ENCODE peak calls at places on chromosomes 5 and 9, in six cellular contexts. One of them, this sample, is unnamed.

GRCh38 chr5:36403601-36404311 is 102.1 kb upstream of the RANBP3L start:
- DNase-seq in HFFc6: peak; percentile 86
- DNase-seq in foreskin keratinocyte: no peak
- DNase-seq in fibroblast of the aortic adventitia: peak; percentile 95
- DNase-seq in Peyer's patch: no peak
- DNase-seq in right atrium auricular region: peak; percentile 74
- DNase-seq in this sample: no peak

GRCh38 chr5:12099296-12099695 is 195.1 kb upstream of the CTNND2 start:
- DNase-seq in HFFc6: no peak
- DNase-seq in foreskin keratinocyte: no peak
- DNase-seq in fibroblast of the aortic adventitia: no peak
- DNase-seq in Peyer's patch: no peak
- DNase-seq in right atrium auricular region: no peak
- DNase-seq in this sample: no peak

GRCh38 chr5:76788362-76788761 is 30.5 kb upstream of the F2RL1 start:
- DNase-seq in HFFc6: no peak
- DNase-seq in foreskin keratinocyte: no peak
- DNase-seq in fibroblast of the aortic adventitia: no peak
- DNase-seq in Peyer's patch: peak; percentile 79
- DNase-seq in right atrium auricular region: no peak
- DNase-seq in this sample: no peak

GRCh38 chr9:18472915-18473314 is 1.0 kb upstream of the ADAMTSL1 start:
- DNase-seq in HFFc6: no peak
- DNase-seq in foreskin keratinocyte: no peak
- DNase-seq in fibroblast of the aortic adventitia: peak; percentile 76
- DNase-seq in Peyer's patch: no peak
- DNase-seq in right atrium auricular region: no peak
- DNase-seq in this sample: peak; percentile 5

GRCh38 chr9:21833090-21833801 is 30.8 kb downstream of the MTAP start:
- DNase-seq in HFFc6: no peak
- DNase-seq in foreskin keratinocyte: peak; percentile 93
- DNase-seq in fibroblast of the aortic adventitia: no peak
- DNase-seq in Peyer's patch: no peak
- DNase-seq in right atrium auricular region: no peak
- DNase-seq in this sample: no peak

GRCh38 chr5:172284275-172284971 is 859 bp upstream of the UBTD2 start:
- DNase-seq in HFFc6: no peak
- DNase-seq in foreskin keratinocyte: no peak
- DNase-seq in fibroblast of the aortic adventitia: peak; percentile 79
- DNase-seq in Peyer's patch: peak; percentile 61
- DNase-seq in right atrium auricular region: no peak
- DNase-seq in this sample: no peak

GRCh38 chr5:68848086-68848485 is 245.7 kb upstream of the SLC30A5 start:
- DNase-seq in HFFc6: peak; percentile 66
- DNase-seq in foreskin keratinocyte: peak; percentile 11
- DNase-seq in fibroblast of the aortic adventitia: no peak
- DNase-seq in Peyer's patch: no peak
- DNase-seq in right atrium auricular region: no peak
- DNase-seq in this sample: no peak

GRCh38 chr5:72205431-72206009 is 98.2 kb downstream of the MAP1B start:
- DNase-seq in HFFc6: peak; percentile 46
- DNase-seq in foreskin keratinocyte: no peak
- DNase-seq in fibroblast of the aortic adventitia: peak; percentile 32
- DNase-seq in Peyer's patch: no peak
- DNase-seq in right atrium auricular region: no peak
- DNase-seq in this sample: no peak

GRCh38 chr9:530681-531080 is 310.8 kb upstream of the DMRT1 start:
- DNase-seq in HFFc6: peak; percentile 19
- DNase-seq in foreskin keratinocyte: no peak
- DNase-seq in fibroblast of the aortic adventitia: peak; percentile 29
- DNase-seq in Peyer's patch: no peak
- DNase-seq in right atrium auricular region: peak; percentile 68
- DNase-seq in this sample: no peak

GRCh38 chr5:149781612-149782011 is 51.5 kb downstream of the PPARGC1B start:
- DNase-seq in HFFc6: no peak
- DNase-seq in foreskin keratinocyte: no peak
- DNase-seq in fibroblast of the aortic adventitia: no peak
- DNase-seq in Peyer's patch: no peak
- DNase-seq in right atrium auricular region: no peak
- DNase-seq in this sample: no peak

GRCh38 chr5:68367274-68367673 is 151.7 kb downstream of the PIK3R1 start:
- DNase-seq in HFFc6: no peak
- DNase-seq in foreskin keratinocyte: no peak
- DNase-seq in fibroblast of the aortic adventitia: no peak
- DNase-seq in Peyer's patch: no peak
- DNase-seq in right atrium auricular region: no peak
- DNase-seq in this sample: no peak

GRCh38 chr9:129182625-129183494 is 4.8 kb upstream of the IER5L start:
- DNase-seq in HFFc6: no peak
- DNase-seq in foreskin keratinocyte: no peak
- DNase-seq in fibroblast of the aortic adventitia: peak; percentile 17
- DNase-seq in Peyer's patch: no peak
- DNase-seq in right atrium auricular region: no peak
- DNase-seq in this sample: peak; percentile 68
- TF ChIP-seq CTCF in HFFc6: peak; percentile 64
- TF ChIP-seq CTCF in foreskin keratinocyte: peak; percentile 30
- TF ChIP-seq CTCF in fibroblast of the aortic adventitia: peak; percentile 41
- TF ChIP-seq CTCF in Peyer's patch: peak; percentile 13
- TF ChIP-seq CTCF in right atrium auricular region: peak; percentile 30
- TF ChIP-seq CTCF in this sample: peak; percentile 57

GRCh38 chr9:114386361-114386885 is 1.4 kb downstream of the AKNA start:
- DNase-seq in HFFc6: no peak
- DNase-seq in foreskin keratinocyte: no peak
- DNase-seq in fibroblast of the aortic adventitia: no peak
- DNase-seq in Peyer's patch: no peak
- DNase-seq in right atrium auricular region: no peak
- DNase-seq in this sample: no peak

GRCh38 chr9:114385412-114386181 is 2.2 kb downstream of the AKNA start:
- DNase-seq in HFFc6: peak; percentile 96
- DNase-seq in foreskin keratinocyte: peak; percentile 92
- DNase-seq in fibroblast of the aortic adventitia: peak; percentile 69
- DNase-seq in Peyer's patch: peak; percentile 97
- DNase-seq in right atrium auricular region: peak; percentile 83
- DNase-seq in this sample: no peak

GRCh38 chr9:114382951-114383865 is 4.6 kb downstream of the AKNA start:
- DNase-seq in HFFc6: peak; percentile 16
- DNase-seq in foreskin keratinocyte: no peak
- DNase-seq in fibroblast of the aortic adventitia: peak; percentile 83
- DNase-seq in Peyer's patch: peak; percentile 71
- DNase-seq in right atrium auricular region: no peak
- DNase-seq in this sample: no peak

GRCh38 chr9:114383866-114384231 is 3.9 kb downstream of the AKNA start:
- DNase-seq in HFFc6: no peak
- DNase-seq in foreskin keratinocyte: no peak
- DNase-seq in fibroblast of the aortic adventitia: no peak
- DNase-seq in Peyer's patch: no peak
- DNase-seq in right atrium auricular region: no peak
- DNase-seq in this sample: no peak

DNA sequence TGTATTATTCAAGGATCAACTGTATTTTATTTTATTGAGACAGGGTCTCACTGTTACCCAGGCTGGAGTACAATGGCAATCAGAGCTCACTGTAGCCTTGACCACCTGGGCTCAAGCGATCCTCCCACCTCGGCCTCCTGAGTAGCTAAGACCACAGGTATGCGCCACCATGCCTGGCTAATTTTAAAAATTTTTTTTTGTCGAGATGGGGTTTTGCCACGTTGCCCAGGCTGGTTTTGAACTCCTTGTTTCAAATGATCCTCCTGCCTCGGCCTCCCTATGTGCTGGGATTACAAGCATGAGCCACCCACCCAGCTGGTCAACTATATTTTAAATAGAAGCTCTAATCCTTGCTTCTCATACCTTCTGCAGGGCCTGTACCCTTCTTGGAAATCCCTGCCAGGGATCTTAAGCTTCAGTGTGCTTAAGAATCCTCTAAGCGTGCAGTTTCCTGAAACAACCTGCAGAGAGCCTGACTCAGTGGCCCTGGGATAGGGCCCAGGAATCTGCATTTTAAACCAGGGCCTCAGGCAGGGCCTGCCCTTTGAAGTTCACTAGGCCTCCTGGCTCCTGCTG is 2.9 kb downstream of the AKNA start:
- DNase-seq in HFFc6: no peak
- DNase-seq in foreskin keratinocyte: no peak
- DNase-seq in fibroblast of the aortic adventitia: no peak
- DNase-seq in Peyer's patch: no peak
- DNase-seq in right atrium auricular region: no peak
- DNase-seq in this sample: no peak
- TF ChIP-seq CTCF in HFFc6: peak; percentile 11
- TF ChIP-seq CTCF in foreskin keratinocyte: no peak
- TF ChIP-seq CTCF in fibroblast of the aortic adventitia: no peak
- TF ChIP-seq CTCF in Peyer's patch: no peak
- TF ChIP-seq CTCF in right atrium auricular region: no peak
- TF ChIP-seq CTCF in this sample: no peak

GRCh38 chr9:109409998-109410397 is 88.1 kb downstream of the PTPN3 start:
- DNase-seq in HFFc6: no peak
- DNase-seq in foreskin keratinocyte: no peak
- DNase-seq in fibroblast of the aortic adventitia: no peak
- DNase-seq in Peyer's patch: no peak
- DNase-seq in right atrium auricular region: no peak
- DNase-seq in this sample: peak; percentile 30

GRCh38 chr9:109414125-109414785 is 83.9 kb downstream of the PTPN3 start:
- DNase-seq in HFFc6: no peak
- DNase-seq in foreskin keratinocyte: no peak
- DNase-seq in fibroblast of the aortic adventitia: no peak
- DNase-seq in Peyer's patch: no peak
- DNase-seq in right atrium auricular region: no peak
- DNase-seq in this sample: no peak

GRCh38 chr9:109408759-109409462 is 88.1 kb upstream of the EPB41L4B start:
- DNase-seq in HFFc6: no peak
- DNase-seq in foreskin keratinocyte: no peak
- DNase-seq in fibroblast of the aortic adventitia: no peak
- DNase-seq in Peyer's patch: no peak
- DNase-seq in right atrium auricular region: no peak
- DNase-seq in this sample: no peak

GRCh38 chr9:109411069-109411761 is 86.9 kb downstream of the PTPN3 start:
- DNase-seq in HFFc6: no peak
- DNase-seq in foreskin keratinocyte: no peak
- DNase-seq in fibroblast of the aortic adventitia: no peak
- DNase-seq in Peyer's patch: no peak
- DNase-seq in right atrium auricular region: no peak
- DNase-seq in this sample: no peak

DNA sequence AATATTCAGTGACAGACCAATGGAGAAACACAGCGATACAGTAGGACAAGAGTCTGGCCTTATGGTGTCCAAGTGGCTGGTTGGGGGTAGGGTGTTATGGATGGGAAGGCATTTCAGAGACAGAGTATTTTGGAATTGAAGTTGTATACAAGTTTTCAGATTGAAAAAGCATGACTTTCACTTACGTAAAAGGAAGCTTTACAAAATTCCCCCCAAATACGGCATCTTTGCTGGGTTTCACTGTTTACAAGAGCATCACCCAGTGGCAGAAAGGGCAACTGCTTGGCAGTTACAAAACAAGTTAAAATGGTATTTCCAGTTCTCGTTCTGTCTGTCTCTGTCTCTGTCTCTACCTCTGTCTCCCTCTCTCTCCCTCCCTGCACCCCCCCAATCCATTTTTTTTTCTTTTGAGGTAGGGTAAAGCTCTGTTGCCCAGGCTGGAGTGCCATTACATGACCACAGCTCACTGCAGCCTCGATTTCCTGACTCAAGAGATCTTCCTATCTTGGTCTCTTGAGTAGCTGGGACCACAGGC is 86.2 kb downstream of the PTPN3 start:
- DNase-seq in HFFc6: peak; percentile 41
- DNase-seq in foreskin keratinocyte: no peak
- DNase-seq in fibroblast of the aortic adventitia: peak; percentile 69
- DNase-seq in Peyer's patch: no peak
- DNase-seq in right atrium auricular region: no peak
- DNase-seq in this sample: no peak
- TF ChIP-seq CTCF in HFFc6: peak; percentile 78
- TF ChIP-seq CTCF in foreskin keratinocyte: peak; percentile 61
- TF ChIP-seq CTCF in fibroblast of the aortic adventitia: peak; percentile 91
- TF ChIP-seq CTCF in Peyer's patch: peak; percentile 20
- TF ChIP-seq CTCF in right atrium auricular region: peak; percentile 64
- TF ChIP-seq CTCF in this sample: peak; percentile 71

DNA sequence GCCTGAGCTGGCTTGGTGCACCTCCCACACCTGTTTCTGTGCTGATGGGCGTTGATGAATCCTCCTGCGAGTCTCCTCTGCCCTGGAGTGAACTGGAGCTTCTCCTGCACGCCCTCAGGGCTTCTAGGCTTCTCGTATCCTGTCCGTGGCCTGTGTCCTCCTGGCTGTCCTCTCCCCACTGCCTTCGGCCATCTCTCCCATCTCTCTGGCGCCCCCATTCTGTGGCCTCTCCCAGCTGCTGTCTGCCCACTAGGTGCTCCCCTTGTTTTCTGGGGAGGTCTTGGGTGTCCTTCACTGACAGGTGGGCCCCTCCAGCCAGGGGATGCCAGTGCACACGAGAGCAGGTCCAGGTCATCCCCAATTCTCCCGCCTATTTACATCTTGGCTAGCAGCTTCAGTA is 28.8 kb downstream of the AHRR start:
- DNase-seq in HFFc6: no peak
- DNase-seq in foreskin keratinocyte: no peak
- DNase-seq in fibroblast of the aortic adventitia: no peak
- DNase-seq in Peyer's patch: no peak
- DNase-seq in right atrium auricular region: peak; percentile 18
- DNase-seq in this sample: no peak
- TF ChIP-seq CTCF in HFFc6: peak; percentile 37
- TF ChIP-seq CTCF in foreskin keratinocyte: peak; percentile 18
- TF ChIP-seq CTCF in fibroblast of the aortic adventitia: no peak
- TF ChIP-seq CTCF in Peyer's patch: no peak
- TF ChIP-seq CTCF in right atrium auricular region: no peak
- TF ChIP-seq CTCF in this sample: no peak

GRCh38 chr5:65624025-65624569 is at the start of gene TRIM23:
- DNase-seq in HFFc6: peak; percentile 91
- DNase-seq in foreskin keratinocyte: peak; percentile 91
- DNase-seq in fibroblast of the aortic adventitia: peak; percentile 92
- DNase-seq in Peyer's patch: peak; percentile 97
- DNase-seq in right atrium auricular region: peak; percentile 90
- DNase-seq in this sample: peak; percentile 88
- TF ChIP-seq CTCF in HFFc6: peak; percentile 16
- TF ChIP-seq CTCF in foreskin keratinocyte: peak; percentile 17
- TF ChIP-seq CTCF in fibroblast of the aortic adventitia: no peak
- TF ChIP-seq CTCF in Peyer's patch: no peak
- TF ChIP-seq CTCF in right atrium auricular region: peak; percentile 14
- TF ChIP-seq CTCF in this sample: no peak

This sample was measured in nephron progenitor cell.